ENCODE peak calls at places on chromosome 2, in five cellular contexts. One of them, this sample, is unnamed.

GRCh38 chr2:58137856-58138255 is 91.2 kb downstream of the VRK2 start:
- DNase-seq in uterus: no peak
- DNase-seq in OCI-LY7: no peak
- DNase-seq in psoas muscle: no peak
- DNase-seq in tibial artery: no peak
- DNase-seq in this sample: no peak

GRCh38 chr2:68774569-68775271 is 40.1 kb downstream of the ARHGAP25 start:
- DNase-seq in uterus: peak; percentile 66
- DNase-seq in OCI-LY7: peak; percentile 87
- DNase-seq in psoas muscle: peak; percentile 61
- DNase-seq in tibial artery: peak; percentile 73
- DNase-seq in this sample: no peak

GRCh38 chr2:236790991-236791390 is 221.4 kb downstream of the ACKR3 start:
- DNase-seq in uterus: no peak
- DNase-seq in OCI-LY7: no peak
- DNase-seq in psoas muscle: no peak
- DNase-seq in tibial artery: no peak
- DNase-seq in this sample: no peak

GRCh38 chr2:222174450-222174849 is 124.3 kb downstream of the PAX3 start:
- DNase-seq in uterus: no peak
- DNase-seq in OCI-LY7: no peak
- DNase-seq in psoas muscle: no peak
- DNase-seq in tibial artery: no peak
- DNase-seq in this sample: no peak

GRCh38 chr2:237752761-237753165 is 45.8 kb upstream of the RBM44 start:
- DNase-seq in uterus: no peak
- DNase-seq in OCI-LY7: no peak
- DNase-seq in psoas muscle: no peak
- DNase-seq in tibial artery: no peak
- DNase-seq in this sample: no peak

GRCh38 chr2:15807418-15808220 is 132.7 kb upstream of the MYCN start:
- DNase-seq in uterus: no peak
- DNase-seq in OCI-LY7: no peak
- DNase-seq in psoas muscle: no peak
- DNase-seq in tibial artery: no peak
- DNase-seq in this sample: no peak

GRCh38 chr2:240814946-240815760 is 4.9 kb downstream of the KIF1A start:
- DNase-seq in uterus: no peak
- DNase-seq in OCI-LY7: no peak
- DNase-seq in psoas muscle: no peak
- DNase-seq in tibial artery: no peak
- DNase-seq in this sample: no peak

GRCh38 chr2:219386532-219387280 is 1.0 kb downstream of the DNPEP start:
- DNase-seq in uterus: no peak
- DNase-seq in OCI-LY7: peak; percentile 6
- DNase-seq in psoas muscle: no peak
- DNase-seq in tibial artery: no peak
- DNase-seq in this sample: no peak

GRCh38 chr2:230758566-230759480 is 46.2 kb downstream of the CAB39 start:
- DNase-seq in uterus: no peak
- DNase-seq in OCI-LY7: no peak
- DNase-seq in psoas muscle: no peak
- DNase-seq in tibial artery: no peak
- DNase-seq in this sample: no peak

GRCh38 chr2:9991829-9992273 is 40.4 kb downstream of the GRHL1 start:
- DNase-seq in uterus: no peak
- DNase-seq in OCI-LY7: no peak
- DNase-seq in psoas muscle: no peak
- DNase-seq in tibial artery: no peak
- DNase-seq in this sample: no peak

GRCh38 chr2:124970065-124970464 is 945.0 kb downstream of the CNTNAP5 start:
- DNase-seq in uterus: no peak
- DNase-seq in OCI-LY7: no peak
- DNase-seq in psoas muscle: no peak
- DNase-seq in tibial artery: no peak
- DNase-seq in this sample: no peak

GRCh38 chr2:151374426-151374825 is 17.0 kb downstream of the TNFAIP6 start:
- DNase-seq in uterus: no peak
- DNase-seq in OCI-LY7: no peak
- DNase-seq in psoas muscle: no peak
- DNase-seq in tibial artery: no peak
- DNase-seq in this sample: no peak

GRCh38 chr2:176565641-176566323 is 296.5 kb downstream of the MTX2 start:
- DNase-seq in uterus: peak; percentile 58
- DNase-seq in OCI-LY7: no peak
- DNase-seq in psoas muscle: peak; percentile 17
- DNase-seq in tibial artery: no peak
- DNase-seq in this sample: no peak

GRCh38 chr2:158412206-158412605 is 44.3 kb downstream of the CCDC148 start:
- DNase-seq in uterus: no peak
- DNase-seq in OCI-LY7: no peak
- DNase-seq in psoas muscle: no peak
- DNase-seq in tibial artery: no peak
- DNase-seq in this sample: no peak

GRCh38 chr2:55460562-55460961 is 40.9 kb upstream of the CCDC88A start:
- DNase-seq in uterus: no peak
- DNase-seq in OCI-LY7: no peak
- DNase-seq in psoas muscle: no peak
- DNase-seq in tibial artery: no peak
- DNase-seq in this sample: no peak

GRCh38 chr2:216149741-216150140 is 40.6 kb downstream of the XRCC5 start:
- DNase-seq in uterus: no peak
- DNase-seq in OCI-LY7: no peak
- DNase-seq in psoas muscle: no peak
- DNase-seq in tibial artery: no peak
- DNase-seq in this sample: no peak
- H3K36me3 ChIP-seq in uterus: no peaks in the 10 kb centered on the region
- H3K36me3 ChIP-seq in OCI-LY7: peaks cover 100% of the 10 kb centered on the region
- H3K36me3 ChIP-seq in psoas muscle: peaks cover 97% of the 10 kb centered on the region
- H3K36me3 ChIP-seq in tibial artery: peaks cover 81% of the 10 kb centered on the region
- H3K36me3 ChIP-seq in this sample: peaks cover 31% of the 10 kb centered on the region

GRCh38 chr2:24075259-24075658 is 867 bp downstream of the SF3B6 start:
- DNase-seq in uterus: no peak
- DNase-seq in OCI-LY7: no peak
- DNase-seq in psoas muscle: no peak
- DNase-seq in tibial artery: no peak
- DNase-seq in this sample: no peak
- H3K27ac ChIP-seq in uterus: peak overlapping the region; percentile 95
- H3K27ac ChIP-seq in OCI-LY7: no peak overlapping the region
- H3K27ac ChIP-seq in psoas muscle: peak overlapping the region; percentile 87
- H3K27ac ChIP-seq in tibial artery: peak overlapping the region; percentile 99
- H3K27ac ChIP-seq in this sample: no peak overlapping the region

GRCh38 chr2:120985997-120986651 is 250.5 kb downstream of the GLI2 start:
- DNase-seq in uterus: no peak
- DNase-seq in OCI-LY7: no peak
- DNase-seq in psoas muscle: no peak
- DNase-seq in tibial artery: peak; percentile 60
- DNase-seq in this sample: no peak

GRCh38 chr2:120984452-120985173 is 248.9 kb downstream of the GLI2 start:
- DNase-seq in uterus: no peak
- DNase-seq in OCI-LY7: no peak
- DNase-seq in psoas muscle: no peak
- DNase-seq in tibial artery: peak; percentile 59
- DNase-seq in this sample: no peak

GRCh38 chr2:120984046-120984445 is 248.4 kb downstream of the GLI2 start:
- DNase-seq in uterus: no peak
- DNase-seq in OCI-LY7: no peak
- DNase-seq in psoas muscle: no peak
- DNase-seq in tibial artery: no peak
- DNase-seq in this sample: no peak

GRCh38 chr2:120986898-120987650 is 251.4 kb downstream of the GLI2 start:
- DNase-seq in uterus: peak; percentile 6
- DNase-seq in OCI-LY7: no peak
- DNase-seq in psoas muscle: no peak
- DNase-seq in tibial artery: peak; percentile 48
- DNase-seq in this sample: no peak

DNA sequence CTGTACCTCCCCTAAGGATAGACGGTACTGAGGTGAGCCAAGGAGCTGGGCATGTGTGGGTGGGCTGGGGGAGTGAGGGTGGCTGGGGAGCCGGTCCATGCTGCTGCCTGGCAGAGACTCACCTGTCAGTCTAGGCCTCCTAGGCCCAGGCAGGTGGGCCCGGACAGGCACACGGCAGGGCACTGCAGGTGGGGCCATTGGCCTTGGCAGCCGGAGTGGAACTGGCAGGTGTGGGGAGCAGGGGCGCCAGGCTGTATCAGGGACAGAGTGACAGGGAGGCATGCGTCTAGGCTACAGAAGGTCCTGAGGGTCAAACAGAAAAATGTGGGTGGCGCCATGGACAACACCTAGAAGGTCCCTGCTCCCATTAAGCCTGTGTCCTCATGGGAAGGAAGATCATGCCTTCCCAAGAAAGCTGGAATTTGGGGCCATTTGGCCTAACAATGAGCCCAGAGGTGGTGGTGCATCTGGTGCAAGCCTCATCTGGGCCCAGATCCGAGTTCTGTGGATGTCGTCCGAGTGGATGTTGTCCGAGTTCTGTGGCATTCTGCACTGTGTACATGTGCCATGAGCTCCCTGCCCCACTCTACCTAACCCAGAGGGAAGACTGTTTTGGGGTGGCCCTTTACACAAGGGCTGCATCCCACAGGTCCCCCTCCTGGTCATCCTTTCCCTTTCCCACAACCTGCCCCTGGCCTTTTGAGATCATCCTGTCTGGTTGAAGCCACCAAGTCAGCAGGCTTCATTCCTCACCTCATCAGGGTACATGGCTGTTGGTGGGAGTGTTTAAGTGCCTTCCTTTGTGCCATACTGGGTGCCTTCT is 249.7 kb downstream of the GLI2 start:
- DNase-seq in uterus: no peak
- DNase-seq in OCI-LY7: no peak
- DNase-seq in psoas muscle: no peak
- DNase-seq in tibial artery: no peak
- DNase-seq in this sample: no peak
- H3K36me3 ChIP-seq in uterus: no peaks in the 10 kb centered on the region
- H3K36me3 ChIP-seq in OCI-LY7: no peaks in the 10 kb centered on the region
- H3K36me3 ChIP-seq in psoas muscle: peaks cover 4% of the 10 kb centered on the region
- H3K36me3 ChIP-seq in tibial artery: peaks cover 70% of the 10 kb centered on the region
- H3K36me3 ChIP-seq in this sample: peaks cover 52% of the 10 kb centered on the region

GRCh38 chr2:196172976-196173375 is 1.6 kb upstream of the STK17B start:
- DNase-seq in uterus: no peak
- DNase-seq in OCI-LY7: no peak
- DNase-seq in psoas muscle: no peak
- DNase-seq in tibial artery: no peak
- DNase-seq in this sample: no peak
- H3K27ac ChIP-seq in uterus: no peak overlapping the region
- H3K27ac ChIP-seq in OCI-LY7: peak overlapping the region; percentile 99
- H3K27ac ChIP-seq in psoas muscle: no peak overlapping the region
- H3K27ac ChIP-seq in tibial artery: no peak overlapping the region
- H3K27ac ChIP-seq in this sample: no peak overlapping the region

GRCh38 chr2:166365239-166365638 is 10.5 kb downstream of the SCN9A start:
- DNase-seq in uterus: no peak
- DNase-seq in OCI-LY7: no peak
- DNase-seq in psoas muscle: no peak
- DNase-seq in tibial artery: no peak
- DNase-seq in this sample: no peak
- H3K36me3 ChIP-seq in uterus: no peaks in the 10 kb centered on the region
- H3K36me3 ChIP-seq in OCI-LY7: no peaks in the 10 kb centered on the region
- H3K36me3 ChIP-seq in psoas muscle: no peaks in the 10 kb centered on the region
- H3K36me3 ChIP-seq in tibial artery: no peaks in the 10 kb centered on the region
- H3K36me3 ChIP-seq in this sample: no peaks in the 10 kb centered on the region

This sample was measured in iPS DF 6.9.